ENCODE peak calls at places on chromosomes 1 and 21, in eight cellular contexts. One of them, this sample, is unnamed.

GRCh38 chr1:80358141-80358540 is 1351.6 kb upstream of the ADGRL4 start:
- DNase-seq in dorsolateral prefrontal cortex: no peak
- DNase-seq in left ventricle myocardium inferior: no peak
- DNase-seq in fibroblast of lung: peak; percentile 2
- DNase-seq in substantia nigra: no peak
- DNase-seq in breast epithelium: no peak
- DNase-seq in mesenchymal stem cell: no peak
- DNase-seq in brain microvascular endothelial cell: no peak
- DNase-seq in this sample: no peak

GRCh38 chr1:35544976-35545375 is 12.2 kb downstream of the KIAA0319L start:
- DNase-seq in brain microvascular endothelial cell: no peak
- DNase-seq in dorsolateral prefrontal cortex: peak; percentile 62
- DNase-seq in fibroblast of lung: no peak
- DNase-seq in substantia nigra: peak; percentile 62
- DNase-seq in left ventricle myocardium inferior: no peak
- DNase-seq in breast epithelium: no peak
- DNase-seq in mesenchymal stem cell: peak; percentile 67
- DNase-seq in this sample: no peak

GRCh38 chr1:30381266-30381665 is 342.1 kb downstream of the MATN1 start:
- DNase-seq in dorsolateral prefrontal cortex: peak; percentile 16
- DNase-seq in left ventricle myocardium inferior: no peak
- DNase-seq in substantia nigra: no peak
- DNase-seq in brain microvascular endothelial cell: no peak
- DNase-seq in mesenchymal stem cell: no peak
- DNase-seq in fibroblast of lung: no peak
- DNase-seq in breast epithelium: no peak
- DNase-seq in this sample: peak; percentile 65

GRCh38 chr1:97791251-97791650 is 129.6 kb downstream of the DPYD start:
- DNase-seq in dorsolateral prefrontal cortex: no peak
- DNase-seq in breast epithelium: no peak
- DNase-seq in brain microvascular endothelial cell: no peak
- DNase-seq in mesenchymal stem cell: no peak
- DNase-seq in fibroblast of lung: no peak
- DNase-seq in left ventricle myocardium inferior: no peak
- DNase-seq in substantia nigra: no peak
- DNase-seq in this sample: no peak

GRCh38 chr1:245983294-245983967 is 523.6 kb downstream of the SMYD3 start:
- DNase-seq in mesenchymal stem cell: no peak
- DNase-seq in fibroblast of lung: peak; percentile 47
- DNase-seq in left ventricle myocardium inferior: no peak
- DNase-seq in breast epithelium: no peak
- DNase-seq in dorsolateral prefrontal cortex: no peak
- DNase-seq in substantia nigra: no peak
- DNase-seq in brain microvascular endothelial cell: no peak
- DNase-seq in this sample: no peak

GRCh38 chr21:41752231-41752681 is 14.6 kb downstream of the RIPK4 start:
- DNase-seq in brain microvascular endothelial cell: no peak
- DNase-seq in left ventricle myocardium inferior: no peak
- DNase-seq in mesenchymal stem cell: peak; percentile 27
- DNase-seq in fibroblast of lung: peak; percentile 49
- DNase-seq in substantia nigra: no peak
- DNase-seq in dorsolateral prefrontal cortex: no peak
- DNase-seq in breast epithelium: no peak
- DNase-seq in this sample: no peak

GRCh38 chr1:94949681-94950661 is 23.1 kb upstream of the CNN3 start:
- DNase-seq in dorsolateral prefrontal cortex: no peak
- DNase-seq in breast epithelium: no peak
- DNase-seq in substantia nigra: no peak
- DNase-seq in brain microvascular endothelial cell: peak; percentile 67
- DNase-seq in mesenchymal stem cell: peak; percentile 56
- DNase-seq in left ventricle myocardium inferior: no peak
- DNase-seq in fibroblast of lung: peak; percentile 70
- DNase-seq in this sample: no peak

GRCh38 chr1:4711191-4711915 is 56.9 kb downstream of the AJAP1 start:
- DNase-seq in left ventricle myocardium inferior: no peak
- DNase-seq in fibroblast of lung: no peak
- DNase-seq in mesenchymal stem cell: no peak
- DNase-seq in brain microvascular endothelial cell: no peak
- DNase-seq in substantia nigra: no peak
- DNase-seq in dorsolateral prefrontal cortex: no peak
- DNase-seq in breast epithelium: no peak
- DNase-seq in this sample: no peak

GRCh38 chr1:117568999-117569398 is 36.8 kb upstream of the TENT5C start:
- DNase-seq in mesenchymal stem cell: no peak
- DNase-seq in fibroblast of lung: no peak
- DNase-seq in dorsolateral prefrontal cortex: no peak
- DNase-seq in brain microvascular endothelial cell: no peak
- DNase-seq in substantia nigra: no peak
- DNase-seq in breast epithelium: no peak
- DNase-seq in left ventricle myocardium inferior: no peak
- DNase-seq in this sample: no peak

GRCh38 chr1:92485374-92486250 is 1.1 kb downstream of the GFI1 start:
- DNase-seq in dorsolateral prefrontal cortex: no peak
- DNase-seq in fibroblast of lung: no peak
- DNase-seq in left ventricle myocardium inferior: peak; percentile 34
- DNase-seq in mesenchymal stem cell: peak; percentile 28
- DNase-seq in breast epithelium: no peak
- DNase-seq in substantia nigra: no peak
- DNase-seq in brain microvascular endothelial cell: no peak
- DNase-seq in this sample: no peak

GRCh38 chr21:15729674-15730483 is at the start of gene USP25:
- DNase-seq in breast epithelium: peak; percentile 85
- DNase-seq in fibroblast of lung: peak; percentile 67
- DNase-seq in substantia nigra: peak; percentile 91
- DNase-seq in left ventricle myocardium inferior: peak; percentile 94
- DNase-seq in dorsolateral prefrontal cortex: peak; percentile 80
- DNase-seq in brain microvascular endothelial cell: peak; percentile 48
- DNase-seq in mesenchymal stem cell: peak; percentile 68
- DNase-seq in this sample: peak; percentile 77

GRCh38 chr1:168121314-168122029 is 15.3 kb downstream of the GPR161 start:
- DNase-seq in brain microvascular endothelial cell: peak; percentile 76
- DNase-seq in dorsolateral prefrontal cortex: no peak
- DNase-seq in fibroblast of lung: peak; percentile 87
- DNase-seq in left ventricle myocardium inferior: peak; percentile 83
- DNase-seq in mesenchymal stem cell: peak; percentile 20
- DNase-seq in substantia nigra: peak; percentile 30
- DNase-seq in breast epithelium: peak; percentile 55
- DNase-seq in this sample: no peak

GRCh38 chr1:159079518-159079917 is 3.0 kb upstream of the AIM2 start:
- DNase-seq in substantia nigra: no peak
- DNase-seq in fibroblast of lung: no peak
- DNase-seq in left ventricle myocardium inferior: no peak
- DNase-seq in breast epithelium: no peak
- DNase-seq in dorsolateral prefrontal cortex: no peak
- DNase-seq in brain microvascular endothelial cell: no peak
- DNase-seq in mesenchymal stem cell: no peak
- DNase-seq in this sample: no peak

GRCh38 chr1:66503841-66504470 is 30.0 kb upstream of the SGIP1 start:
- DNase-seq in dorsolateral prefrontal cortex: no peak
- DNase-seq in substantia nigra: peak; percentile 35
- DNase-seq in fibroblast of lung: peak; percentile 59
- DNase-seq in breast epithelium: no peak
- DNase-seq in mesenchymal stem cell: peak; percentile 81
- DNase-seq in left ventricle myocardium inferior: peak; percentile 17
- DNase-seq in brain microvascular endothelial cell: peak; percentile 82
- DNase-seq in this sample: peak; percentile 13
- H3K27ac ChIP-seq in dorsolateral prefrontal cortex: no peak overlapping the region
- H3K27ac ChIP-seq in substantia nigra: no peak overlapping the region
- H3K27ac ChIP-seq in fibroblast of lung: no peak overlapping the region
- H3K27ac ChIP-seq in breast epithelium: no peak overlapping the region
- H3K27ac ChIP-seq in mesenchymal stem cell: no peak overlapping the region
- H3K27ac ChIP-seq in left ventricle myocardium inferior: no peak overlapping the region
- H3K27ac ChIP-seq in brain microvascular endothelial cell: no peak overlapping the region
- H3K27ac ChIP-seq in this sample: no peak overlapping the region

GRCh38 chr1:10727703-10728348 is 68.6 kb downstream of the CASZ1 start:
- DNase-seq in mesenchymal stem cell: no peak
- DNase-seq in breast epithelium: no peak
- DNase-seq in dorsolateral prefrontal cortex: no peak
- DNase-seq in brain microvascular endothelial cell: no peak
- DNase-seq in substantia nigra: no peak
- DNase-seq in fibroblast of lung: no peak
- DNase-seq in left ventricle myocardium inferior: peak; percentile 67
- DNase-seq in this sample: no peak
- H3K27ac ChIP-seq in mesenchymal stem cell: no peak overlapping the region
- H3K27ac ChIP-seq in breast epithelium: peak overlapping the region; percentile 41
- H3K27ac ChIP-seq in dorsolateral prefrontal cortex: no peak overlapping the region
- H3K27ac ChIP-seq in brain microvascular endothelial cell: no peak overlapping the region
- H3K27ac ChIP-seq in substantia nigra: no peak overlapping the region
- H3K27ac ChIP-seq in fibroblast of lung: no peak overlapping the region
- H3K27ac ChIP-seq in left ventricle myocardium inferior: peak overlapping the region; percentile 94
- H3K27ac ChIP-seq in this sample: no peak overlapping the region

DNA sequence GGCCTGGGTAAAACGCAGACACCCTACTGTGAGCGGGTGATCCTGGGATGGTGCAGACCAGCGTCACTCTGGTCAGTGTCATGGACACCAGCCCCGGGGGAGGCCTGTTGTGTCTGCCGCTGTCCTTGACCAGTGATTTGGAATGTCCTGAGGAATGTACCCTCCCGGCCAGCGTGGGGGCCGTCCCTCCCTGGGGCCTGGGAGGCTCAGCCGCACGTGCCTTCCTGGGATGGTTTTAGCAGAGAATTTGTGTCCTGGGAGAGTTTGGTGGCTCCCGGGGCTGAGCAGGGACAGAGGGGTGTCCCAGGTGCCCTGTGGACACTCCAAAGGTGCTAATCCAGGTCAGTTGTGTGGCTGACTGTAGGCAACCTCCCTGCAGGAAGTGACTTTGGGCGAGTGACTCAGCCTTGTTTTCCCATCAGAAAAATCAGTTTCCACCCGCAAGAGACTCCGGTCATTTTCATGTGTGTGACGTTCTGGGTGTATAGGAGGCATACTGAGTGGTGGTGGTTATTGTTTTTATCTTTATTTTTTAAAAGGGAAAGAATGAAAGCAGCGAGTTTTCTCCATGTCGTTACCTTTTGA is 6.3 kb downstream of the ARHGEF16 start:
- DNase-seq in brain microvascular endothelial cell: peak; percentile 54
- DNase-seq in left ventricle myocardium inferior: no peak
- DNase-seq in dorsolateral prefrontal cortex: no peak
- DNase-seq in mesenchymal stem cell: peak; percentile 48
- DNase-seq in fibroblast of lung: peak; percentile 42
- DNase-seq in breast epithelium: no peak
- DNase-seq in substantia nigra: no peak
- DNase-seq in this sample: no peak
- H3K27ac ChIP-seq in brain microvascular endothelial cell: peak overlapping the region; percentile 43
- H3K27ac ChIP-seq in left ventricle myocardium inferior: peak overlapping the region; percentile 64
- H3K27ac ChIP-seq in dorsolateral prefrontal cortex: no peak overlapping the region
- H3K27ac ChIP-seq in mesenchymal stem cell: no peak overlapping the region
- H3K27ac ChIP-seq in fibroblast of lung: no peak overlapping the region
- H3K27ac ChIP-seq in breast epithelium: peak overlapping the region; percentile 64
- H3K27ac ChIP-seq in substantia nigra: no peak overlapping the region
- H3K27ac ChIP-seq in this sample: no peak overlapping the region

GRCh38 chr1:61000327-61000726 is 82.0 kb upstream of the NFIA start:
- DNase-seq in brain microvascular endothelial cell: no peak
- DNase-seq in left ventricle myocardium inferior: no peak
- DNase-seq in mesenchymal stem cell: no peak
- DNase-seq in dorsolateral prefrontal cortex: no peak
- DNase-seq in fibroblast of lung: no peak
- DNase-seq in breast epithelium: no peak
- DNase-seq in substantia nigra: no peak
- DNase-seq in this sample: no peak

GRCh38 chr1:61004269-61005003 is 77.9 kb upstream of the NFIA start:
- DNase-seq in brain microvascular endothelial cell: no peak
- DNase-seq in fibroblast of lung: no peak
- DNase-seq in mesenchymal stem cell: no peak
- DNase-seq in dorsolateral prefrontal cortex: no peak
- DNase-seq in breast epithelium: peak; percentile 76
- DNase-seq in substantia nigra: no peak
- DNase-seq in left ventricle myocardium inferior: no peak
- DNase-seq in this sample: no peak

GRCh38 chr1:61007534-61008364 is 74.6 kb upstream of the NFIA start:
- DNase-seq in fibroblast of lung: no peak
- DNase-seq in mesenchymal stem cell: no peak
- DNase-seq in substantia nigra: no peak
- DNase-seq in dorsolateral prefrontal cortex: no peak
- DNase-seq in left ventricle myocardium inferior: no peak
- DNase-seq in breast epithelium: no peak
- DNase-seq in brain microvascular endothelial cell: no peak
- DNase-seq in this sample: no peak

GRCh38 chr1:61011514-61012263 is 70.7 kb upstream of the NFIA start:
- DNase-seq in breast epithelium: no peak
- DNase-seq in brain microvascular endothelial cell: no peak
- DNase-seq in left ventricle myocardium inferior: no peak
- DNase-seq in dorsolateral prefrontal cortex: no peak
- DNase-seq in fibroblast of lung: no peak
- DNase-seq in mesenchymal stem cell: no peak
- DNase-seq in substantia nigra: no peak
- DNase-seq in this sample: no peak

DNA sequence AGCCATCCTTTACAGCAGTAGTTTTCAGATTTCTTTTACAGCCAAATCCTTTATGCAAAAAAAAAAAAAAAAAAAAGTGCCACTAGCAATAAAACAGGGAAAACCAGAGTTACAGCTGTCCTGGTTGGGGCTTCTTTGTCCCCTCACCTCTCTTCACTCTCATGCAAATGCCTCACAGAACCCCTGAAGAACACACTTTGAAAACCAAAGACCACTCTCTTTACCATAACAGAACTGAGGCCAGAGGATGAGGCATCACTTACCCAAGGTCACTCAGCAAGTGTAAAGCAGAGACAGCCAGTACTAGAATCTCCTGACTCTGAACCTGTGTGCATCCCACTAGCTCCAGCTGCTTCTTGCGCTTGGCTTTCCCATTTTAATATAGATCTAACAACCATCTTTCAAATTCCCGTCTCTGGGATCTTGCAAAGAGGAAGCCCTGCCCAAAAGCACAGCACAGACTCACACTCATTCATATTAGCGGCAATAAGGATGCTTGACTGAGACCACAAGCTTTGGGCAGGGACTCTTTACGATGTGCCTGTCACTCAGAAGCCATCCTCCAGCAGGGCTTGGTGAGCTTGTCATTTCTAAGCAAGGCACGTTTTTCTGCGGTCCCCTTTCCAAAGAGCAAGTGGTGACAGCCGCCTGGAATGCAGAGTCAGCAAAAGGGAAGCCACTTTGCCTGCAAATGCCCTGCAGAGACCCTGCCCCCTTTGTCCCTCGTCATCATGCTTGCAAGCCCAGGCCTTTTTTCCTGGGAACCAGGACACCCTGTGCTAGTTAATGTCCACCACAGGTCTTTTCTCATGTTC is 76.6 kb upstream of the NFIA start:
- DNase-seq in mesenchymal stem cell: no peak
- DNase-seq in left ventricle myocardium inferior: no peak
- DNase-seq in breast epithelium: peak; percentile 37
- DNase-seq in fibroblast of lung: no peak
- DNase-seq in substantia nigra: no peak
- DNase-seq in brain microvascular endothelial cell: no peak
- DNase-seq in dorsolateral prefrontal cortex: peak; percentile 35
- DNase-seq in this sample: no peak
- H3K27ac ChIP-seq in mesenchymal stem cell: no peak overlapping the region
- H3K27ac ChIP-seq in left ventricle myocardium inferior: no peak overlapping the region
- H3K27ac ChIP-seq in breast epithelium: peak overlapping the region; percentile 15
- H3K27ac ChIP-seq in fibroblast of lung: no peak overlapping the region
- H3K27ac ChIP-seq in substantia nigra: no peak overlapping the region
- H3K27ac ChIP-seq in brain microvascular endothelial cell: no peak overlapping the region
- H3K27ac ChIP-seq in dorsolateral prefrontal cortex: no peak overlapping the region
- H3K27ac ChIP-seq in this sample: no peak overlapping the region

GRCh38 chr1:219703240-219703639 is 90.3 kb upstream of the ZC3H11B start:
- DNase-seq in breast epithelium: no peak
- DNase-seq in mesenchymal stem cell: no peak
- DNase-seq in brain microvascular endothelial cell: no peak
- DNase-seq in left ventricle myocardium inferior: no peak
- DNase-seq in dorsolateral prefrontal cortex: no peak
- DNase-seq in substantia nigra: no peak
- DNase-seq in fibroblast of lung: no peak
- DNase-seq in this sample: no peak
- H3K27ac ChIP-seq in breast epithelium: no peak overlapping the region
- H3K27ac ChIP-seq in mesenchymal stem cell: no peak overlapping the region
- H3K27ac ChIP-seq in brain microvascular endothelial cell: peak overlapping the region; percentile 53
- H3K27ac ChIP-seq in left ventricle myocardium inferior: no peak overlapping the region
- H3K27ac ChIP-seq in dorsolateral prefrontal cortex: no peak overlapping the region
- H3K27ac ChIP-seq in substantia nigra: no peak overlapping the region
- H3K27ac ChIP-seq in fibroblast of lung: no peak overlapping the region
- H3K27ac ChIP-seq in this sample: no peak overlapping the region

This sample was measured in caudate nucleus.